ENCODE peak calls at places on chromosomes 11 and 22, in nine cellular contexts. K is IMR-90, W is substantia nigra, N is lung microvascular endothelial cell, H is hippocampal formation, J is AML-193, C is T1000, E is C1 segment of cervical spinal cord, X is psoas muscle. I is an unnamed sample.

GRCh38 chr11:119377961-119378667 is 3.4 kb downstream of the USP2 start:
- DNase-seq in J (no peak), K (no peak), N (no peak), W (no peak), C (no peak), X (no peak), H (no peak), E (no peak), I (no peak)

GRCh38 chr11:68594123-68594522 is 90.2 kb upstream of the GAL start:
- DNase-seq in K (no peak), W (no peak), N (no peak), C (no peak), J (no peak), E (no peak), X (no peak), H (no peak), I (no peak)

GRCh38 chr11:80146231-80146630 is 705.4 kb upstream of the TENM4 start:
- DNase-seq in K (no peak), X (no peak), N (no peak), J (no peak), E (no peak), C (no peak), W (no peak), H (no peak), I (no peak)

GRCh38 chr22:17807571-17808410 is 33.5 kb upstream of the BID start:
- DNase-seq in J (no peak), W (no peak), X (peak; percentile 51), K (peak; percentile 69), C (no peak), H (no peak), N (no peak), E (no peak), I (no peak)

GRCh38 chr22:42716221-42716620 is 4.4 kb downstream of the A4GALT start:
- DNase-seq in C (no peak), H (no peak), E (no peak), J (no peak), X (no peak), K (no peak), W (no peak), N (peak; percentile 33), I (no peak)

GRCh38 chr11:73308963-73309960 is 1.2 kb downstream of the ARHGEF17 start:
- DNase-seq in C (peak; percentile 92), E (no peak), H (no peak), N (peak; percentile 96), X (peak; percentile 91), W (no peak), J (peak; percentile 67), K (peak; percentile 96), I (peak; percentile 92)

GRCh38 chr22:25447067-25447688 is 117.3 kb upstream of the GRK3 start:
- DNase-seq in X (no peak), E (no peak), H (peak; percentile 2), J (no peak), K (no peak), W (no peak), N (no peak), C (no peak), I (no peak)

GRCh38 chr11:30960387-30960992 is 374.3 kb upstream of the MPPED2 start:
- DNase-seq in K (peak; percentile 47), W (no peak), E (no peak), J (no peak), N (peak; percentile 40), C (no peak), X (no peak), H (peak; percentile 37), I (no peak)

GRCh38 chr22:25027052-25027525 is 74.6 kb downstream of the KIAA1671 start:
- DNase-seq in X (no peak), K (no peak), N (no peak), J (no peak), C (no peak), E (no peak), H (no peak), W (no peak), I (no peak)

GRCh38 chr11:72216638-72217037 is at the start of gene FOLR2:
- DNase-seq in W (no peak), H (no peak), X (no peak), J (no peak), C (no peak), N (no peak), K (no peak), E (no peak), I (no peak)

GRCh38 chr11:132898676-132899075 is 633.6 kb downstream of the OPCML start:
- DNase-seq in H (no peak), E (no peak), W (no peak), K (peak; percentile 41), X (no peak), N (no peak), J (no peak), C (no peak), I (no peak)

GRCh38 chr22:38347944-38348750 is 30.9 kb upstream of the CSNK1E start:
- DNase-seq in E (no peak), C (no peak), H (no peak), N (no peak), K (peak; percentile 29), W (no peak), J (no peak), X (no peak), I (no peak)

GRCh38 chr22:42170946-42171345 is 40.3 kb upstream of the CYP2D6 start:
- DNase-seq in K (no peak), N (no peak), J (no peak), X (no peak), H (no peak), E (no peak), C (no peak), W (no peak), I (no peak)

GRCh38 chr11:63933459-63933858 is 5.3 kb upstream of the NAA40 start:
- DNase-seq in C (no peak), E (peak; percentile 12), W (no peak), X (no peak), K (no peak), J (no peak), N (no peak), H (no peak), I (no peak)

GRCh38 chr11:118503216-118503615 is 24.1 kb upstream of the TTC36 start:
- DNase-seq in W (no peak), N (no peak), C (no peak), E (no peak), X (no peak), H (no peak), J (no peak), K (no peak), I (no peak)

GRCh38 chr22:38452373-38453064 is 2.5 kb downstream of the KCNJ4 start:
- DNase-seq in J (no peak), H (peak; percentile 31), N (no peak), W (no peak), C (no peak), K (peak; percentile 26), E (peak; percentile 16), X (no peak), I (no peak)

GRCh38 chr11:13883042-13883441 is 79.5 kb upstream of the SPON1 start:
- DNase-seq in J (no peak), X (no peak), K (no peak), W (no peak), C (no peak), H (no peak), E (no peak), N (no peak), I (no peak)

GRCh38 chr22:29731058-29731850 is 11.5 kb downstream of the CABP7 start:
- DNase-seq in N (no peak), X (no peak), H (no peak), K (no peak), E (no peak), W (no peak), C (no peak), J (no peak), I (no peak)

GRCh38 chr11:61850687-61851086 is 22.6 kb downstream of the FADS2 start:
- DNase-seq in J (no peak), E (no peak), K (no peak), H (peak; percentile 70), N (no peak), X (no peak), C (no peak), W (no peak), I (no peak)

GRCh38 chr11:80872116-80872728 is 1431.4 kb upstream of the TENM4 start:
- DNase-seq in X (no peak), K (no peak), N (no peak), H (no peak), J (no peak), W (no peak), E (no peak), C (no peak), I (no peak)